ENCODE peak calls at places on chromosomes 4 and X, in ten cellular contexts. Z is activated naive CD8-positive, alpha-beta T cell treated with anti-CD3 and anti-CD28 coated beads for 36 hours; U is caudate nucleus; A is WTC11; S is GM04504; M is type B pancreatic cell; O is adrenal gland; Q is activated naive CD4-positive, alpha-beta T cell treated with anti-CD3 and anti-CD28 coated beads for 36 hours; X is myocyte; T is EL. B is an unnamed sample.

GRCh38 chr4:157722146-157722545 is 450.7 kb downstream of the GASK1B start:
- DNase-seq in Q (no peak), S (no peak), M (no peak), U (no peak), X (no peak), A (no peak), O (no peak), T (no peak), Z (no peak), B (no peak)

GRCh38 chr4:13527192-13527982 is 16.9 kb downstream of the NKX3-2 start:
- DNase-seq in M (no peak), X (no peak), S (no peak), U (no peak), A (no peak), Z (no peak), O (no peak), Q (no peak), T (no peak), B (no peak)

GRCh38 chr4:7379161-7379560 is 55.6 kb downstream of the PSAPL1 start:
- DNase-seq in U (no peak), Z (no peak), O (no peak), M (no peak), T (no peak), A (no peak), X (no peak), S (no peak), Q (no peak), B (no peak)

GRCh38 chr4:82201805-82202636 is 171.8 kb downstream of the HNRNPD start:
- DNase-seq in Z (peak), Q (peak), O (peak), M (no peak), S (peak), X (peak), A (peak), U (no peak), T (peak), B (peak)

GRCh38 chrX:114976321-114976720 is 41.1 kb downstream of the IL13RA2 start:
- DNase-seq in Q (no peak), M (no peak), Z (no peak), A (no peak), T (peak), S (no peak), O (no peak), X (no peak), U (no peak), B (no peak)

GRCh38 chrX:17976955-17977354 is 115.9 kb upstream of the RAI2 start:
- DNase-seq in X (no peak), Q (no peak), Z (no peak), T (no peak), M (no peak), O (no peak), U (no peak), S (no peak), A (no peak), B (no peak)

GRCh38 chr4:147110473-147110872 is 164.8 kb upstream of the TTC29 start:
- DNase-seq in M (no peak), T (no peak), O (no peak), A (no peak), Z (no peak), X (no peak), Q (no peak), U (no peak), S (no peak), B (no peak)

GRCh38 chr4:13546855-13547562 is 2.7 kb upstream of the NKX3-2 start:
- DNase-seq in A (peak), T (no peak), X (no peak), S (no peak), U (no peak), Q (no peak), O (no peak), Z (no peak), M (no peak), B (no peak)

GRCh38 chr4:2290974-2291704 is 29.2 kb upstream of the MXD4 start:
- DNase-seq in X (no peak), U (no peak), M (peak), A (no peak), O (no peak), Z (peak), S (no peak), Q (peak), T (no peak), B (no peak)

GRCh38 chr4:77309496-77309895 is 152.5 kb downstream of the CCNG2 start:
- DNase-seq in Q (no peak), M (no peak), T (no peak), X (no peak), O (no peak), Z (no peak), S (no peak), U (no peak), A (no peak), B (no peak)

B was measured in RCC 7860.